ENCODE peak calls at places on chromosomes 6 and 20, in seven cellular contexts. I is fibroblast of mammary gland; X is amygdala; Q is effector CD4-positive, alpha-beta T cell; C is RCC 7860; M is sciatic nerve; O is HS-5. T is an unnamed sample.

GRCh38 chr6:6758915-6759654 is 170.6 kb downstream of the LY86 start:
- DNase-seq in X (no peak), M (peak), I (peak), O (no peak), C (no peak), Q (no peak), T (peak)

GRCh38 chr6:160134779-160135547 is 13.3 kb downstream of the SLC22A1 start:
- DNase-seq in C (no peak), I (no peak), O (no peak), M (no peak), X (no peak), Q (no peak), T (no peak)

GRCh38 chr6:13314806-13315205 is 13.5 kb downstream of the TBC1D7 start:
- DNase-seq in Q (no peak), I (no peak), M (no peak), C (no peak), O (no peak), X (no peak), T (no peak)

GRCh38 chr6:128725271-128726233 is 157.4 kb upstream of the LAMA2 start:
- DNase-seq in C (peak), I (peak), Q (no peak), X (peak), M (peak), O (no peak), T (peak)

GRCh38 chr6:136039185-136039584 is 187.7 kb downstream of the PDE7B start:
- DNase-seq in I (peak), O (no peak), Q (no peak), M (no peak), X (no peak), C (no peak), T (no peak)

GRCh38 chr6:144150673-144151009 is 324 bp downstream of the STX11 start:
- DNase-seq in Q (peak), X (no peak), C (no peak), I (peak), O (no peak), M (no peak), T (peak)

GRCh38 chr20:19860742-19861141 is 102.7 kb downstream of the RIN2 start:
- DNase-seq in Q (no peak), X (no peak), M (no peak), C (peak), I (no peak), O (no peak), T (no peak)

GRCh38 chr6:108578595-108579038 is 17.9 kb downstream of the FOXO3 start:
- DNase-seq in C (peak), Q (no peak), M (no peak), X (no peak), I (peak), O (no peak), T (no peak)

GRCh38 chr20:2671977-2672376 is 8.0 kb upstream of the IDH3B start:
- DNase-seq in O (no peak), C (no peak), Q (no peak), X (no peak), I (no peak), M (peak), T (no peak)